ENCODE peak calls at places on chromosomes 6 and 20, in eight cellular contexts. C, U, K, Y, D, P, W and B are unnamed samples.

GRCh38 chr20:51622004-51622874 is 79.7 kb upstream of the NFATC2 start:
- DNase-seq in P (no peak), D (no peak), C (no peak), U (no peak), Y (no peak), K (no peak), W (no peak), B (no peak)

GRCh38 chr6:105691971-105692370 is 289.1 kb upstream of the PREP start:
- DNase-seq in W (no peak), Y (no peak), K (no peak), D (no peak), U (no peak), P (no peak), C (no peak), B (no peak)

GRCh38 chr6:24016857-24017256 is 109.2 kb upstream of the NRSN1 start:
- DNase-seq in P (no peak), D (no peak), C (no peak), K (no peak), U (no peak), Y (no peak), W (no peak), B (no peak)

GRCh38 chr20:3380228-3381070 is 27.0 kb downstream of the DNAAF9 start:
- DNase-seq in U (no peak), P (no peak), W (no peak), D (no peak), K (no peak), Y (no peak), C (peak), B (no peak)

GRCh38 chr6:45072673-45073072 is 255.5 kb upstream of the RUNX2 start:
- DNase-seq in D (no peak), Y (no peak), K (no peak), U (no peak), P (no peak), W (no peak), C (no peak), B (no peak)

GRCh38 chr20:48754269-48754668 is 73.5 kb downstream of the PREX1 start:
- DNase-seq in K (no peak), W (peak), Y (no peak), U (no peak), P (no peak), D (no peak), C (no peak), B (no peak)

GRCh38 chr20:56540415-56540814 is 7.4 kb downstream of the FAM209B start:
- DNase-seq in D (no peak), U (no peak), Y (no peak), C (no peak), K (no peak), W (no peak), P (no peak), B (no peak)

GRCh38 chr6:135815216-135815615 is 36.3 kb upstream of the PDE7B start:
- DNase-seq in Y (no peak), K (no peak), U (no peak), C (no peak), D (no peak), P (no peak), W (no peak), B (no peak)

GRCh38 chr20:431012-431904 is 23.2 kb downstream of the RBCK1 start:
- DNase-seq in U (peak), D (no peak), K (peak), C (peak), W (peak), P (no peak), Y (no peak), B (no peak)

GRCh38 chr6:39836621-39837020 is 44.4 kb downstream of the DAAM2 start:
- DNase-seq in Y (no peak), D (no peak), U (no peak), C (no peak), K (no peak), W (no peak), P (no peak), B (no peak)

GRCh38 chr6:84615113-84615850 is 149.1 kb downstream of the TBX18 start:
- DNase-seq in Y (no peak), U (no peak), D (no peak), P (no peak), C (no peak), K (no peak), W (no peak), B (no peak)